ENCODE peak calls at places on chromosome 13, in nine cellular contexts. Y, M, X, W, Z, G, P, J and V are unnamed samples.

GRCh38 chr13:31767175-31767900 is 28.0 kb downstream of the RXFP2 start:
- DNase-seq in Y (peak), Z (no peak), M (no peak), G (no peak), X (peak), P (no peak), J (no peak), W (no peak), V (no peak)

GRCh38 chr13:104779311-104779710 is 1713.1 kb upstream of the SLC10A2 start:
- DNase-seq in G (no peak), Y (peak), P (no peak), J (no peak), X (peak), Z (no peak), W (peak), M (no peak), V (no peak)

GRCh38 chr13:45280751-45281634 is 60.0 kb downstream of the TPT1 start:
- DNase-seq in P (peak), M (peak), Y (peak), J (peak), G (no peak), X (peak), W (peak), Z (peak), V (no peak)

GRCh38 chr13:75418186-75418843 is 63.7 kb downstream of the TBC1D4 start:
- DNase-seq in M (no peak), X (no peak), Y (no peak), G (no peak), Z (no peak), P (no peak), J (no peak), W (no peak), V (no peak)

GRCh38 chr13:59587971-59588716 is 575.6 kb downstream of the DIAPH3 start:
- DNase-seq in Z (no peak), X (no peak), G (no peak), M (no peak), W (peak), P (no peak), J (no peak), Y (no peak), V (no peak)

GRCh38 chr13:75855216-75855615 is 219.1 kb downstream of the LMO7 start:
- DNase-seq in W (no peak), Z (no peak), M (no peak), X (no peak), J (no peak), P (no peak), G (no peak), Y (no peak), V (no peak)

GRCh38 chr13:93230466-93230865 is 3.9 kb downstream of the GPC6 start:
- DNase-seq in Y (no peak), Z (no peak), G (no peak), M (peak), P (no peak), X (peak), J (no peak), W (peak), V (no peak)

GRCh38 chr13:108496364-108497215 is 132.8 kb upstream of the MYO16 start:
- DNase-seq in Y (no peak), P (no peak), M (peak), Z (no peak), X (peak), J (no peak), G (no peak), W (peak), V (peak)

GRCh38 chr13:25085125-25085742 is 10.7 kb upstream of the PABPC3 start:
- DNase-seq in J (no peak), W (peak), Y (peak), X (peak), Z (no peak), M (peak), G (no peak), P (no peak), V (no peak)

GRCh38 chr13:30585748-30586262 is 31.9 kb upstream of the USPL1 start:
- DNase-seq in W (no peak), Z (no peak), G (no peak), X (peak), P (no peak), M (no peak), J (no peak), Y (no peak), V (no peak)

GRCh38 chr13:113390874-113391497 is 27.1 kb upstream of the GRTP1 start:
- DNase-seq in X (no peak), P (no peak), M (no peak), W (no peak), Z (no peak), Y (no peak), G (no peak), J (no peak), V (no peak)

GRCh38 chr13:107765724-107766436 is 449.5 kb downstream of the LIG4 start:
- DNase-seq in X (peak), Z (no peak), G (no peak), Y (no peak), M (no peak), J (no peak), W (no peak), P (no peak), V (no peak)

GRCh38 chr13:29520671-29521070 is 74.8 kb downstream of the SLC7A1 start:
- DNase-seq in W (no peak), Y (peak), Z (no peak), G (no peak), P (no peak), X (peak), M (no peak), J (no peak), V (no peak)

GRCh38 chr13:47832458-47832972 is 168.6 kb downstream of the SUCLA2 start:
- DNase-seq in G (no peak), W (no peak), P (no peak), X (no peak), Z (no peak), J (no peak), Y (no peak), M (no peak), V (no peak)

GRCh38 chr13:48626726-48627451 is 26.8 kb upstream of the CYSLTR2 start:
- DNase-seq in W (no peak), G (no peak), Y (no peak), J (no peak), X (peak), P (no peak), Z (no peak), M (no peak), V (no peak)

GRCh38 chr13:99182439-99182838 is 18.2 kb upstream of the UBAC2 start:
- DNase-seq in M (no peak), G (no peak), P (no peak), Y (no peak), Z (no peak), J (no peak), W (no peak), X (no peak), V (no peak)

GRCh38 chr13:113374511-113375175 is 10.7 kb upstream of the GRTP1 start:
- DNase-seq in X (no peak), Z (no peak), W (no peak), Y (no peak), M (no peak), J (no peak), P (no peak), G (no peak), V (no peak)

GRCh38 chr13:113567681-113568080 is 16.9 kb upstream of the TFDP1 start:
- DNase-seq in M (no peak), W (no peak), Y (no peak), P (no peak), J (no peak), G (no peak), X (no peak), Z (no peak), V (no peak)

GRCh38 chr13:49214917-49215376 is 5.2 kb upstream of the MLNR start:
- DNase-seq in G (peak), X (peak), W (peak), M (no peak), Z (peak), P (no peak), J (peak), Y (no peak), V (peak)

GRCh38 chr13:24288870-24289269 is 20.5 kb upstream of the C1QTNF9 start:
- DNase-seq in P (no peak), X (no peak), Z (no peak), W (no peak), Y (no peak), M (no peak), G (no peak), J (no peak), V (no peak)

GRCh38 chr13:77545626-77546412 is 10.3 kb downstream of the SCEL start:
- DNase-seq in Z (no peak), J (no peak), W (peak), G (no peak), Y (no peak), M (no peak), X (no peak), P (no peak), V (no peak)

GRCh38 chr13:25365720-25366235 is 6.0 kb upstream of the ATP8A2 start:
- DNase-seq in Z (no peak), X (no peak), G (no peak), J (no peak), P (no peak), W (no peak), Y (no peak), M (no peak), V (no peak)

GRCh38 chr13:107185889-107186288 is 618.0 kb upstream of the ARGLU1 start:
- DNase-seq in G (no peak), W (no peak), Z (no peak), P (no peak), X (peak), M (no peak), Y (no peak), J (no peak), V (no peak)

GRCh38 chr13:62875118-62875640 is 1459.5 kb upstream of the PCDH20 start:
- DNase-seq in Z (no peak), X (peak), J (no peak), M (no peak), W (no peak), G (no peak), Y (no peak), P (no peak), V (no peak)